ENCODE peak calls at places on chromosomes 1 and 21, in ten cellular contexts. E, Z, S, N, P, B, F, K, Q and Y are unnamed samples.

GRCh38 chr21:25936776-25937175 is 202.0 kb downstream of the GABPA start:
- DNase-seq in S (no peak), B (peak), K (no peak), N (peak), P (no peak), F (peak), Q (no peak), E (no peak), Z (no peak), Y (no peak)

GRCh38 chr1:6906783-6907182 is 121.5 kb downstream of the CAMTA1 start:
- DNase-seq in N (no peak), Q (no peak), S (no peak), F (no peak), P (no peak), K (no peak), E (no peak), B (no peak), Z (no peak), Y (no peak)

GRCh38 chr21:46253610-46254124 is 25.1 kb upstream of the LSS start:
- DNase-seq in Z (no peak), B (no peak), F (no peak), S (no peak), K (no peak), N (no peak), Q (peak), E (no peak), P (no peak), Y (no peak)

GRCh38 chr1:76330993-76331603 is 256.6 kb downstream of the ST6GALNAC3 start:
- DNase-seq in Q (peak), Z (peak), E (peak), F (peak), B (peak), P (peak), K (no peak), N (peak), S (peak), Y (no peak)

GRCh38 chr21:42423197-42423675 is 19.5 kb downstream of the UBASH3A start:
- DNase-seq in K (no peak), P (no peak), Z (no peak), F (no peak), B (no peak), S (no peak), N (no peak), E (no peak), Q (peak), Y (no peak)

GRCh38 chr21:31895069-31895851 is 22.4 kb downstream of the HUNK start:
- DNase-seq in Q (no peak), Z (no peak), K (no peak), N (no peak), B (no peak), P (no peak), F (peak), S (no peak), E (no peak), Y (no peak)

GRCh38 chr1:207302618-207303408 is 18.7 kb upstream of the CD55 start:
- DNase-seq in P (no peak), F (no peak), E (no peak), Q (no peak), K (no peak), S (no peak), Z (no peak), B (no peak), N (peak), Y (no peak)

GRCh38 chr1:16615253-16616252 is 2.2 kb upstream of the NBPF1 start:
- DNase-seq in S (no peak), Z (no peak), Q (no peak), N (no peak), F (no peak), E (no peak), B (no peak), P (peak), K (no peak), Y (no peak)

GRCh38 chr1:68291763-68292384 is 59.6 kb upstream of the WLS start:
- DNase-seq in Q (no peak), E (no peak), Z (no peak), S (no peak), N (peak), K (no peak), F (peak), B (peak), P (no peak), Y (no peak)

GRCh38 chr1:32741067-32741416 is 38.5 kb upstream of the SYNC start:
- DNase-seq in N (no peak), Z (no peak), P (no peak), F (no peak), B (no peak), Q (no peak), S (no peak), E (no peak), K (no peak), Y (no peak)

GRCh38 chr1:24641646-24642151 is 1.4 kb upstream of the SRRM1 start:
- DNase-seq in K (peak), Z (no peak), S (no peak), B (peak), N (peak), Q (peak), P (peak), E (no peak), F (peak), Y (no peak)

GRCh38 chr1:168488153-168488552 is 55.6 kb downstream of the XCL2 start:
- DNase-seq in P (peak), F (peak), B (peak), E (no peak), Q (no peak), S (no peak), N (peak), K (peak), Z (no peak), Y (no peak)

GRCh38 chr21:26845066-26845749 is at the start of gene ADAMTS1:
- DNase-seq in F (peak), Q (no peak), P (peak), N (peak), E (no peak), S (no peak), K (peak), Z (no peak), B (peak), Y (no peak)

GRCh38 chr1:43952731-43953350 is 6.1 kb downstream of the IPO13 start:
- DNase-seq in Q (no peak), N (no peak), S (no peak), P (no peak), F (no peak), Z (no peak), K (no peak), B (no peak), E (no peak), Y (no peak)

GRCh38 chr21:42513151-42513984 is at the start of gene SLC37A1:
- DNase-seq in P (peak), S (no peak), N (no peak), Q (peak), E (no peak), Z (no peak), K (no peak), B (no peak), F (peak), Y (no peak)

GRCh38 chr1:206555473-206555935 is 48.2 kb downstream of the RASSF5 start:
- DNase-seq in P (peak), K (peak), Z (no peak), E (no peak), F (peak), S (no peak), B (no peak), N (no peak), Q (peak), Y (no peak)

GRCh38 chr1:88141499-88142074 is 542.5 kb upstream of the PKN2 start:
- DNase-seq in E (no peak), N (no peak), Z (no peak), B (no peak), K (no peak), P (peak), Q (peak), S (no peak), F (no peak), Y (no peak)

GRCh38 chr1:228082975-228083870 is 715 bp downstream of the ARF1 start:
- DNase-seq in S (no peak), P (peak), K (peak), Z (no peak), Q (peak), N (peak), E (no peak), F (peak), B (no peak), Y (no peak)

GRCh38 chr1:154221815-154222081 is 993 bp downstream of the UBAP2L start:
- DNase-seq in P (no peak), Z (peak), F (peak), Q (peak), B (peak), E (no peak), S (peak), K (no peak), N (peak), Y (no peak)

GRCh38 chr1:157112186-157112867 is 12.7 kb upstream of the ETV3L start:
- DNase-seq in B (no peak), N (no peak), P (no peak), E (no peak), Q (no peak), K (no peak), S (no peak), Z (no peak), F (no peak), Y (no peak)

GRCh38 chr21:26811031-26811430 is 34.2 kb downstream of the ADAMTS1 start:
- DNase-seq in S (no peak), F (no peak), Q (no peak), Z (no peak), K (no peak), E (no peak), P (no peak), B (no peak), N (peak), Y (no peak)

GRCh38 chr1:112232848-112233247 is 163.2 kb upstream of the CTTNBP2NL start:
- DNase-seq in Q (no peak), P (no peak), B (no peak), K (no peak), Z (no peak), N (no peak), E (no peak), F (no peak), S (no peak), Y (no peak)

GRCh38 chr1:7606096-7606495 is 165.0 kb upstream of the VAMP3 start:
- DNase-seq in E (no peak), B (no peak), P (peak), F (no peak), Z (no peak), N (no peak), Q (no peak), K (no peak), S (no peak), Y (no peak)

GRCh38 chr21:45570826-45571601 is 28.8 kb upstream of the SLC19A1 start:
- DNase-seq in K (no peak), Z (no peak), F (peak), Q (no peak), P (no peak), N (no peak), B (peak), E (no peak), S (peak), Y (no peak)

GRCh38 chr1:44418022-44418673 is 13.1 kb downstream of the RNF220 start:
- DNase-seq in Q (no peak), Z (no peak), P (no peak), B (no peak), N (no peak), K (no peak), E (no peak), F (no peak), S (no peak), Y (no peak)

GRCh38 chr1:153260980-153261792 is 1.7 kb downstream of the LORICRIN start:
- DNase-seq in E (no peak), B (peak), Q (peak), N (no peak), S (no peak), K (peak), P (peak), F (peak), Z (no peak), Y (no peak)

GRCh38 chr1:94527447-94528031 is 14.0 kb downstream of the F3 start:
- DNase-seq in E (no peak), Z (no peak), Q (no peak), P (peak), S (no peak), K (no peak), B (peak), N (no peak), F (peak), Y (peak)

GRCh38 chr1:47853059-47853458 is 144.1 kb downstream of the TRABD2B start:
- DNase-seq in B (no peak), K (no peak), S (no peak), P (no peak), Q (no peak), N (no peak), E (no peak), F (no peak), Z (no peak), Y (no peak)
- H3K4me3 ChIP-seq in B (no peak), K (no peak), S (no peak), P (no peak), Q (no peak), N (no peak), E (no peak), F (no peak), Z (no peak), Y (no peak)

GRCh38 chr1:219312967-219313366 is 139.3 kb downstream of the LYPLAL1 start:
- DNase-seq in Q (no peak), N (peak), S (no peak), P (no peak), Z (no peak), B (peak), F (peak), K (no peak), E (peak), Y (no peak)

GRCh38 chr1:219318826-219319225 is 145.1 kb downstream of the LYPLAL1 start:
- DNase-seq in F (no peak), P (no peak), N (no peak), S (no peak), K (no peak), E (no peak), Z (no peak), B (no peak), Q (no peak), Y (no peak)

GRCh38 chr1:219316066-219316465 is 142.4 kb downstream of the LYPLAL1 start:
- DNase-seq in N (no peak), Z (no peak), Q (no peak), K (no peak), P (no peak), B (no peak), F (no peak), E (no peak), S (no peak), Y (no peak)

GRCh38 chr1:219313961-219314360 is 140.3 kb downstream of the LYPLAL1 start:
- DNase-seq in Z (no peak), K (no peak), B (no peak), P (no peak), Q (no peak), F (no peak), E (no peak), N (no peak), S (no peak), Y (no peak)

DNA sequence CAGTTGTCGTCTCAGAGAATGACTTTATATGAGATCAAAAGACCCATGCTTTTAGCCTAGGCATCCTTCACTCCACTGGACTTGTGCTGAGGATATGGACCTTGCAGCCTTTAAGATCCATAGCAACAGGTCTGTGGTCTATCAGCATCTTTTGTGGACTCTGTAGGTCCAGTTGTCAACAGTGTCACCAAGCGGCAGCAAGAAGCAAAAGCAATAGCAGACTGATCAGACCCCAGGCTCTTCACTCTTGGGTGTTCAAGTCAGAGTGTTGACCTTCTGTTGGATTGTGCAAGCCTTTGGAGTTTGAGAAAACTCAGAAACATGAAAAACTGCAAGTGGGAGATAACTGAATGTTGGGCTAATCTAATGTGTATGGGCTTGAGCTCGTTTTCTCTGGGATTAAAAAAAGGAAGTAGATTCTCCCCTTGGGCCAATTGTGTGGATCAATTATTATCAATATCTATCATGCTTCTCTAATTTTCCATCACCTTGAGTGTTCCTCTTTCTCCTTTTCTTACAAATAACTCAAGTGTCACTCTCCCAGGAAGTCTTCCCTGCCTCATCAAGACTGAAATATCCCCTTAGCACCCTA is 144.2 kb downstream of the LYPLAL1 start:
- DNase-seq in B (no peak), K (no peak), E (no peak), Z (no peak), F (peak), S (no peak), P (no peak), Q (peak), N (no peak), Y (no peak)
- TF ChIP-seq CTCF in B (peak), K (no peak), E (no peak), Z (peak), F (no peak), S (peak), P (no peak), Q (peak), N (peak), Y (peak)

DNA sequence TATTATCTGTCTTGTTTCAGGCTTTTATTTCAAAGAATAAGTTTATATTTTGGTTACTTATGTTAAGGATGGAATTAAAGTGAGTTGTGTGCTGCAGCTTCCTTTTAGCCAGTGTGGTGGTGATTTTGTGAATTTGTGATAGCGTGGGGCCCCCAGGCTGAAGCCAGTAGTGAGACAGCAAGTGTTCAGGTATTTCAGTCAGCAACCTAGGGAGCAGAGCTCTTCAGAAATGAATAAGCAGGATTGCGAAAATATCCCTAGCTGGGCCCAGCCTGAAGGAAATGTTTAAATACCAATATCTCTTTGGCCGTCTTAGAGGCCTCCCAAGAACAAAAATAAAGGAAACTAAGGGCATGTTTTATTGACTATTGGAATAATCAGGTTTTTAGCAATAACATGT is 150.8 kb upstream of the C1orf105 start:
- DNase-seq in F (peak), E (no peak), P (no peak), N (peak), K (no peak), Q (no peak), Z (no peak), S (peak), B (peak), Y (no peak)
- H3K4me3 ChIP-seq in F (no peak), E (no peak), P (no peak), N (no peak), K (no peak), Q (no peak), Z (no peak), S (no peak), B (no peak), Y (no peak)

GRCh38 chr1:48870596-48870995 is 93.9 kb upstream of the BEND5 start:
- DNase-seq in Q (peak), P (peak), E (no peak), N (peak), Z (no peak), F (no peak), B (no peak), S (no peak), K (no peak), Y (peak)
- TF ChIP-seq CTCF in Q (peak), P (no peak), E (peak), N (peak), Z (peak), F (no peak), B (peak), S (peak), K (peak), Y (peak)

DNA sequence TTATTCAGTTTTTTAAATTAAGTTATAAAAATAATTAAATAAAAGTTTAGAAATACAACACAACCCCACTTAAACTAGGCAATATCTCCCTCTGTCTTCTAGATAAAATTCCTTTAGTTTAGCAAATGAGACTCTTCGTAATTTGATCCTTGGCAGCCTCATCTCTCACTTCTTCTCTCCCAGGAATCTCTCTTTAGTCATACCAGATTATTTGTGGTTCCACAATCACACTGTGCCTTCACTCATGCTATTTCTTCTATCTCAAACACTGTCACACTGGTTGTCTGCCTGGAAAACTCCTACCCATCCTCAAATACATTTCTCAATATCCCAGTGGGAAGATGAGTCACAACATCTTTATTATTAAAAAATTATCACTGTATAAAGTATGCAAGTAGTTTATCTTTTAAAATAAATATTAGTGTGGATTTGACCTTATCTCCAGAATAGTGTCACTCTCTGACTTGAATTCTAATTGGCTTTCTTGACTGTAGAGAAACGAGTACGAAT is 195.5 kb downstream of the KCNH1 start:
- DNase-seq in Z (no peak), F (peak), B (peak), N (no peak), P (no peak), K (no peak), S (no peak), E (no peak), Q (no peak), Y (no peak)
- H3K4me3 ChIP-seq in Z (no peak), F (no peak), B (no peak), N (no peak), P (no peak), K (no peak), S (no peak), E (no peak), Q (no peak), Y (no peak)

DNA sequence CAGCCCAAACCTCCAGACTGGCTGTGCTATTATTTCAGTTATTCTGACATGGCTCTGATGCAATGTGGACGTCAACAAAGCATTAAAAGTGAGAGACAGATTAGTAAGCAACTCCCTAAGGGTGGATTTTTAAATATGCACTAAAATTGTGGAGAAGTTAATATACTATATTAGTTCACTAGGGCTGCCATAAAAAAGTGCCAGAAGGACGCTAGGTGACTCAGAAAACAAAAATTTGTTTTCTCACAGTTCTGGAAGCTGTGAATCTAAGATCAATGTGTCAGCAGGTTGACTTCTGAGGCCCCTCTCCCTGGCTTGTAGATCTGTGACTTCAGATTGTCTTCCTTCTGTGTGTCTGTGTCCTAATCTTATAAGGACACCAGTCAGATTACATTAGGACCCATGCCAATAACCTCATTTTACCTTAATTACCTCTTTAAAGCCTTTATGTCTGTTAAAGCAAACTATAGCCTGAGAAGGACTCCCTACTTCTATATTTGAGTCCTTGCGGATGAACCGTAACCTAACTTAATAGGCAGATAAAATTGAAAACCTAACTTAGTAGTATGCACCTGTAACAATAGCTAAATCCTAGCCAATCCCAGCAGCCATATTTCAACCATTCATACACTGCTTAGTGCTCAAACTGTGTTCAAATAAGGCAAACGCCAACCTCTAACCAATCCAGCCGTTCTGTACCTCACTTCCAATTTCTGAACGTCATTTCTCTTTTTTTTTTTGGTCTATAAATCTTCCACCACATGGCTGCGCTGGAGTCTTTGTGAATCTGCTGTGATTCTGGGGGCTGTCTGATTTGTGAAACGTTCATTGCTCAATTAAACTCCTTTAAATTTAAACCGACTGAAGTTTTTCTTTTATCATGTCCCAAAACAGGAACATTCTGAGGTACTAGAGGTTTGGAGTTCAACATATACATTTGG is 65.9 kb upstream of the BACH1 start:
- DNase-seq in S (peak), P (no peak), N (peak), B (peak), F (peak), Z (no peak), Q (peak), K (no peak), E (no peak), Y (peak)
- TF ChIP-seq CTCF in S (no peak), P (no peak), N (no peak), B (no peak), F (no peak), Z (no peak), Q (peak), K (peak), E (no peak), Y (no peak)

GRCh38 chr1:27348861-27349783 is 7.3 kb downstream of the SYTL1 start:
- DNase-seq in P (peak), S (no peak), K (no peak), F (peak), E (peak), Z (no peak), N (no peak), Q (no peak), B (no peak), Y (no peak)
- H3K4me3 ChIP-seq in P (no peak), S (peak), K (peak), F (no peak), E (peak), Z (peak), N (peak), Q (no peak), B (peak), Y (peak)